ENCODE peak calls at places on chromosomes 7 and 10, in seven cellular contexts. E, M, W, O, U, G and I are unnamed samples.

GRCh38 chr7:24708244-24708643 is 49.0 kb downstream of the GSDME start:
- DNase-seq in G (no peak), M (no peak), U (no peak), E (no peak), O (no peak), W (no peak), I (no peak)

GRCh38 chr7:107898997-107899594 is 8.1 kb downstream of the DLD start:
- DNase-seq in M (no peak), W (no peak), E (no peak), G (no peak), O (no peak), U (no peak), I (peak; percentile 50)

GRCh38 chr10:60098676-60099601 is 192.6 kb upstream of the CCDC6 start:
- DNase-seq in U (no peak), E (no peak), W (no peak), O (no peak), G (peak; percentile 3), M (no peak), I (peak; percentile 73)

GRCh38 chr7:70646551-70647248 is 485.2 kb upstream of the GALNT17 start:
- DNase-seq in O (no peak), U (no peak), M (no peak), W (no peak), E (no peak), G (no peak), I (no peak)

GRCh38 chr10:3028444-3028843 is 38.9 kb upstream of the PFKP start:
- DNase-seq in G (no peak), M (no peak), O (no peak), W (no peak), U (no peak), E (no peak), I (no peak)

GRCh38 chr7:132690174-132690573 is 113.9 kb upstream of the PLXNA4 start:
- DNase-seq in G (no peak), U (no peak), M (no peak), W (no peak), E (no peak), O (no peak), I (no peak)

GRCh38 chr10:23980054-23980453 is 228.9 kb upstream of the KIAA1217 start:
- DNase-seq in O (no peak), G (no peak), M (no peak), U (no peak), E (no peak), W (no peak), I (no peak)

GRCh38 chr10:45375716-45376231 is 1.8 kb downstream of the ALOX5 start:
- DNase-seq in O (no peak), E (no peak), W (no peak), G (peak; percentile 63), M (no peak), U (no peak), I (peak; percentile 91)

GRCh38 chr10:13717936-13718772 is 131.4 kb downstream of the PRPF18 start:
- DNase-seq in O (peak; percentile 92), G (peak; percentile 64), U (peak; percentile 59), W (peak; percentile 96), E (peak; percentile 5), M (peak; percentile 73), I (peak; percentile 78)

GRCh38 chr10:10295537-10295936 is 722.1 kb upstream of the CELF2 start:
- DNase-seq in W (no peak), M (no peak), G (no peak), E (no peak), O (no peak), U (no peak), I (no peak)

GRCh38 chr7:78635394-78635793 is 818.1 kb downstream of the MAGI2 start:
- DNase-seq in U (no peak), O (no peak), G (no peak), W (no peak), M (no peak), E (no peak), I (no peak)

GRCh38 chr10:13099144-13099665 is 758 bp upstream of the OPTN start:
- DNase-seq in O (peak; percentile 68), M (peak; percentile 57), U (peak; percentile 33), E (peak; percentile 7), W (no peak), G (peak; percentile 77), I (peak; percentile 79)

GRCh38 chr10:57979986-57980385 is 287.7 kb downstream of the IPMK start:
- DNase-seq in E (no peak), M (no peak), G (no peak), U (no peak), W (no peak), O (no peak), I (no peak)

GRCh38 chr10:29951441-29951931 is 107.9 kb downstream of the JCAD start:
- DNase-seq in M (no peak), E (no peak), G (no peak), U (no peak), O (peak; percentile 90), W (no peak), I (no peak)

GRCh38 chr10:30055094-30055701 is 4.2 kb downstream of the JCAD start:
- DNase-seq in O (peak; percentile 36), G (no peak), M (no peak), W (no peak), U (no peak), E (no peak), I (no peak)

GRCh38 chr7:108093903-108094302 is 36.3 kb downstream of the LAMB4 start:
- DNase-seq in M (no peak), W (no peak), E (no peak), G (no peak), U (no peak), O (peak; percentile 80), I (no peak)

GRCh38 chr7:137978464-137979237 is 23.2 kb downstream of the CREB3L2 start:
- DNase-seq in W (peak; percentile 92), M (no peak), O (peak; percentile 94), U (no peak), E (no peak), G (no peak), I (no peak)

GRCh38 chr10:113441220-113441619 is 111.6 kb upstream of the HABP2 start:
- DNase-seq in O (no peak), G (no peak), E (no peak), U (no peak), M (no peak), W (no peak), I (no peak)

GRCh38 chr7:130945411-130945811 is 211.4 kb upstream of the KLF14 start:
- DNase-seq in G (no peak), U (no peak), M (no peak), W (no peak), O (no peak), E (no peak), I (no peak)

GRCh38 chr7:80795174-80795573 is 123.7 kb downstream of the SEMA3C start:
- DNase-seq in M (no peak), W (no peak), U (no peak), G (no peak), E (no peak), O (peak; percentile 17), I (no peak)

GRCh38 chr10:47246409-47247189 is 53.4 kb upstream of the GDF10 start:
- DNase-seq in E (no peak), O (no peak), G (no peak), M (no peak), W (no peak), U (no peak), I (no peak)

GRCh38 chr10:33837736-33838135 is 503.3 kb upstream of the NRP1 start:
- DNase-seq in O (no peak), E (no peak), M (no peak), U (no peak), G (no peak), W (no peak), I (no peak)

GRCh38 chr7:107937514-107937913 is 46.5 kb downstream of the DLD start:
- DNase-seq in G (no peak), U (no peak), M (no peak), E (no peak), W (no peak), O (no peak), I (no peak)

GRCh38 chr7:79050592-79050991 is 402.9 kb downstream of the MAGI2 start:
- DNase-seq in O (peak; percentile 62), U (no peak), G (no peak), W (no peak), M (no peak), E (no peak), I (peak; percentile 67)

GRCh38 chr7:106425017-106425719 is 140.4 kb upstream of the NAMPT start:
- DNase-seq in U (no peak), O (peak; percentile 100), G (no peak), W (peak; percentile 43), M (peak; percentile 28), E (no peak), I (peak; percentile 75)